ENCODE peak calls at places on chromosome 12, in ten cellular contexts. Z, K, G, W, P, X, J, D, N and E are unnamed samples.

GRCh38 chr12:99914206-99914605 is 70.5 kb downstream of the ANKS1B start:
- DNase-seq in Z (no peak), K (no peak), G (peak; percentile 24), W (no peak), P (no peak), X (no peak), J (no peak), D (no peak), N (no peak), E (no peak)

GRCh38 chr12:119288559-119288958 is 46.0 kb upstream of the CCDC60 start:
- DNase-seq in Z (no peak), K (no peak), G (no peak), W (no peak), P (no peak), X (no peak), J (no peak), D (no peak), N (no peak), E (no peak)

GRCh38 chr12:49811136-49811535 is 17.1 kb downstream of the NCKAP5L start:
- DNase-seq in Z (no peak), K (no peak), G (no peak), W (no peak), P (no peak), X (no peak), J (no peak), D (no peak), N (no peak), E (no peak)

GRCh38 chr12:111406474-111407370 is 999 bp downstream of the SH2B3 start:
- DNase-seq in Z (peak; percentile 66), K (no peak), G (peak; percentile 64), W (no peak), P (peak; percentile 47), X (no peak), J (no peak), D (no peak), N (no peak), E (no peak)

GRCh38 chr12:94674835-94675234 is 24.5 kb upstream of the TMCC3 start:
- DNase-seq in Z (peak; percentile 49), K (no peak), G (no peak), W (peak; percentile 55), P (no peak), X (peak; percentile 78), J (no peak), D (no peak), N (no peak), E (peak; percentile 78)

GRCh38 chr12:6326316-6326959 is 15.4 kb downstream of the TNFRSF1A start:
- DNase-seq in Z (peak; percentile 61), K (no peak), G (peak; percentile 80), W (peak; percentile 49), P (no peak), X (peak; percentile 81), J (peak; percentile 52), D (no peak), N (no peak), E (peak; percentile 52)

GRCh38 chr12:95693689-95694088 is 96.9 kb downstream of the NTN4 start:
- DNase-seq in Z (no peak), K (no peak), G (no peak), W (no peak), P (no peak), X (no peak), J (no peak), D (no peak), N (no peak), E (no peak)

GRCh38 chr12:93634416-93634815 is 42.8 kb upstream of the CRADD start:
- DNase-seq in Z (no peak), K (no peak), G (no peak), W (no peak), P (no peak), X (no peak), J (peak; percentile 64), D (peak; percentile 46), N (no peak), E (no peak)

GRCh38 chr12:6376965-6377666 is 1.8 kb upstream of the SCNN1A start:
- DNase-seq in Z (no peak), K (no peak), G (no peak), W (no peak), P (no peak), X (no peak), J (no peak), D (no peak), N (no peak), E (no peak)

GRCh38 chr12:49865782-49866135 is 22.9 kb upstream of the BCDIN3D start:
- DNase-seq in Z (no peak), K (no peak), G (no peak), W (no peak), P (no peak), X (no peak), J (no peak), D (no peak), N (no peak), E (no peak)

GRCh38 chr12:123131291-123131831 is 19.5 kb downstream of the PITPNM2 start:
- DNase-seq in Z (no peak), K (no peak), G (no peak), W (no peak), P (no peak), X (no peak), J (no peak), D (no peak), N (no peak), E (no peak)

GRCh38 chr12:57983150-57983857 is 41.9 kb downstream of the ATP23 start:
- DNase-seq in Z (no peak), K (peak; percentile 61), G (peak; percentile 49), W (peak; percentile 72), P (no peak), X (no peak), J (peak; percentile 67), D (peak; percentile 73), N (peak; percentile 48), E (no peak)

GRCh38 chr12:23662966-23663365 is 286.5 kb downstream of the SOX5 start:
- DNase-seq in Z (no peak), K (peak; percentile 6), G (no peak), W (no peak), P (no peak), X (no peak), J (no peak), D (no peak), N (no peak), E (no peak)

GRCh38 chr12:14777271-14777670 is 26.0 kb downstream of the WBP11 start:
- DNase-seq in Z (no peak), K (peak; percentile 64), G (no peak), W (no peak), P (no peak), X (no peak), J (no peak), D (peak; percentile 86), N (peak; percentile 93), E (no peak)

DNA sequence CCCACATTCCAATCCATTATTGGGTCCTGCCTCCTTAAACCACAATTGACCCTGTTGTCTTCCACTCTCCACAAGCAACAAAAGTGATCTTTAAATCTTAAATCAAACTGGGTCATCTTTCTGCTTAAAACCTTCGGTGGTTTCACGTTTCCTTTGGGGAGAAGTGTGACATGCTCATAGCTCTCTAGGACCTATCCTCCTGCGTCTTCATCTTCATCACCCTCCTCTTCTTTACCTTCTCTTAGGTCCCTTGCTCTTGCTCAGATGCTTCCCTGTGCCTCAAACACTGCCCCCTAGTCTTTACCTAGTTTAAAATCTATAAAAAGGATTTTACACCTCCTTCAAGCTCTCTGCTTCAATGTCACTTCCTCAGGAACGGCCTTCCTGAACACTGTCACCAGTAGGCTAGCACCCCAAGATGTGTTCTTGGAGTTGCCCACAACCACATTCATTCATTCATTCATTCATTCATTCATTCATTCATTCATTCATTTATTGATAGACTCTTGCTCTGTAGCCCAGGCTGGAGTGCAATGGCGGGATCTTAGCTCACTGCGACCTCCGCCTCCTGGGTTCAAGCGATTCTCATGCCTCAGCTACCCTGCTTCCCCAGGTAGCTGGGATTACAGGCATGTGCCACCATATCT is 46.8 kb downstream of the GALNT4 start:
- DNase-seq in Z (no peak), K (no peak), G (no peak), W (no peak), P (no peak), X (no peak), J (no peak), D (no peak), N (no peak), E (no peak)
- H3K9me3 ChIP-seq in Z (no peaks in the 10 kb centered on the region), K (no peaks in the 10 kb centered on the region), G (no peaks in the 10 kb centered on the region), W (no peaks in the 10 kb centered on the region), P (no peaks in the 10 kb centered on the region), X (no peaks in the 10 kb centered on the region), J (no peaks in the 10 kb centered on the region), D (no peaks in the 10 kb centered on the region), N (no peaks in the 10 kb centered on the region), E (no peaks in the 10 kb centered on the region)

GRCh38 chr12:131828671-131829350 is 618 bp downstream of the MMP17 start:
- DNase-seq in Z (no peak), K (no peak), G (peak; percentile 21), W (no peak), P (no peak), X (no peak), J (no peak), D (peak; percentile 43), N (no peak), E (peak; percentile 80)
- H3K4me1 ChIP-seq in Z (peaks cover 22% of the 10 kb centered on the region), K (peaks cover 45% of the 10 kb centered on the region), G (no peaks in the 10 kb centered on the region), W (peaks cover 12% of the 10 kb centered on the region), P (peaks cover 33% of the 10 kb centered on the region), X (peaks cover 45% of the 10 kb centered on the region), J (peaks cover 9% of the 10 kb centered on the region), D (peaks cover 23% of the 10 kb centered on the region), N (peaks cover 15% of the 10 kb centered on the region), E (no peaks in the 10 kb centered on the region)

DNA sequence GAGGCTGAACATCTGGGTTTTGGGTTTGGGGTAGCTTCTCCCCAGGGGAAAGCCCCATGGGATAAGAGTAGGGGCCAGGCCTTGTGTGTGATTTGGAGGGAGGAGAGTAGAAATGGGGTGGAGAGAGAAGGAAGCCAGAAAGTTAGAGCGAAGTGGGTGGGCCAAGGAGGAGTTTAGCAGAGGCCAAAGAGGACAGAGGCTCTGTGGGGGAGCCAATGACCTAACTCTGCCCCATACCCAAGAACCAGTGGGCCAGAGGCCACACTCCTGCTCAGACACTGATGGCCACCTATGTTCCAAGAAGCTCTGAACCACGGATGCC is 9.3 kb downstream of the ZNF385A start:
- DNase-seq in Z (no peak), K (no peak), G (no peak), W (no peak), P (no peak), X (no peak), J (no peak), D (no peak), N (no peak), E (no peak)
- H3K27ac ChIP-seq in Z (peak overlapping the region; percentile 61), K (no peak overlapping the region), G (peak overlapping the region; percentile 84), W (no peak overlapping the region), P (no peak overlapping the region), X (peak overlapping the region; percentile 92), J (no peak overlapping the region), D (peak overlapping the region; percentile 90), N (no peak overlapping the region), E (no peak overlapping the region)

DNA sequence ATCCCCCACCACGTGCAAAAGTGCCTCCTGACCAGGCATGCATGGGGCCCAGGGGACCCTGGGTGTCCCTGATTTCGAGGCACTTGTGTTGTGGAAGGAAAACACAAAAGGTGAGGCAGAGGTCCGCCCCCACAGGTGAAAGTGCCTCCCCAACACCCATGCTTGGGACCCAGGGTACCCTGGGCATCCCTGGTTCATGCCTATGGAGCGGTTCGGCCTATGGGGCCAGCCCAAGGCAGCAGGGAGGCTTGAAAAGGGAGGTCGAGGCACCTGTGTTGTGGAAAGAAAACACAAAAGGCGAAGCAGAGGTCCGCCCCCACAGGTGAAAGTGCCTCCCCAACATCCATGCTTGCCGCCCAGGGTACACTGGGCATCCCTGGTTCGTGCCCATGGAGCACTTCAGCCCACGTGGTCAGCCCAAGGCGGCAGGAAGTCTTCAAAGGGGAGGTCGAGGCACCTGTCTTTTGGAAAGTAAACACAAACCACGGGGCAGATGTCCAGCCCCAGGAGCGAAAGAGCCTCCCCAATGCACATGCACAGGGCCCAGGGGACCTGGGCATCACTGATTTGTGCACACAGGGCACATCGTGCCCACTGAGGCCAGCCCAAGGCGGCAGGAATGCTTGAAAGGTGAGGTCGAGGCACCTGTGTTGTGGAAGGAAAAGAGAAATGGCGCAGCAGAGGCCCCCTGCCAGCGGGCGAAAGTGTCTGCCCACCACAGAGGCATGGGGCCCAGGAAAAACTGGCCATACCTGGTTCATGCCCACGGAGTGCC is 375.5 kb downstream of the ALG10 start:
- DNase-seq in Z (peak; percentile 9), K (peak; percentile 2), G (no peak), W (no peak), P (no peak), X (peak; percentile 28), J (no peak), D (no peak), N (no peak), E (peak; percentile 43)
- H3K9me3 ChIP-seq in Z (no peaks in the 10 kb centered on the region), K (no peaks in the 10 kb centered on the region), G (no peaks in the 10 kb centered on the region), W (peaks cover 2% of the 10 kb centered on the region), P (peaks cover 99% of the 10 kb centered on the region), X (peaks cover 4% of the 10 kb centered on the region), J (peaks cover 72% of the 10 kb centered on the region), D (no peaks in the 10 kb centered on the region), N (no peaks in the 10 kb centered on the region), E (peaks cover 3% of the 10 kb centered on the region)